ENCODE peak calls at places on chromosome 11, in ten cellular contexts. K is NB4, A is heart left ventricle, V is HepG2, M is transverse colon, E is endothelial cell of umbilical vein, R is stomach, P is GM12891, H is HCT116, W is adrenal gland. Y is an unnamed sample.

GRCh38 chr11:117057727-117058126 is 40.5 kb downstream of the SIK3 start:
- DNase-seq in M (no peak), W (no peak), R (no peak), K (no peak), E (no peak), V (no peak), P (no peak), A (no peak), H (no peak), Y (no peak)

GRCh38 chr11:74739546-74740270 is 8.5 kb upstream of the CHRDL2 start:
- DNase-seq in V (peak), M (peak), H (peak), P (peak), A (no peak), K (peak), W (peak), R (peak), E (peak), Y (peak)

GRCh38 chr11:131977231-131977630 is 606.8 kb downstream of the NTM start:
- DNase-seq in H (no peak), P (no peak), V (no peak), R (no peak), K (no peak), W (no peak), E (no peak), A (no peak), M (no peak), Y (no peak)

GRCh38 chr11:125768256-125769046 is 10.2 kb downstream of the PATE2 start:
- DNase-seq in P (no peak), H (no peak), R (no peak), V (no peak), E (no peak), M (no peak), W (no peak), K (no peak), A (no peak), Y (no peak)

GRCh38 chr11:77879218-77879617 is 58.3 kb downstream of the AAMDC start:
- DNase-seq in W (peak), M (no peak), R (no peak), A (peak), K (no peak), P (peak), V (no peak), H (no peak), E (no peak), Y (no peak)

GRCh38 chr11:8006349-8006977 is 19.3 kb downstream of the EIF3F start:
- DNase-seq in P (peak), M (peak), A (peak), H (peak), W (peak), R (peak), K (peak), V (peak), E (peak), Y (peak)

GRCh38 chr11:132644511-132644910 is 887.8 kb downstream of the OPCML start:
- DNase-seq in P (no peak), A (no peak), V (no peak), R (no peak), E (no peak), W (no peak), H (no peak), M (no peak), K (no peak), Y (no peak)

GRCh38 chr11:110951609-110952008 is 239.4 kb upstream of the ARHGAP20 start:
- DNase-seq in H (no peak), R (no peak), E (no peak), P (no peak), W (no peak), V (no peak), K (no peak), A (no peak), M (no peak), Y (no peak)

GRCh38 chr11:559712-560304 is 730 bp downstream of the LMNTD2 start:
- DNase-seq in P (no peak), E (no peak), H (peak), K (no peak), V (peak), W (no peak), M (peak), R (peak), A (no peak), Y (peak)

GRCh38 chr11:103988595-103988969 is 47.9 kb upstream of the DDI1 start:
- DNase-seq in P (no peak), W (no peak), E (no peak), V (no peak), K (no peak), M (no peak), A (no peak), R (no peak), H (no peak), Y (no peak)

GRCh38 chr11:134278356-134278755 is 2.2 kb downstream of the GLB1L3 start:
- DNase-seq in W (no peak), M (no peak), E (no peak), V (no peak), R (no peak), K (no peak), P (no peak), H (no peak), A (no peak), Y (no peak)

GRCh38 chr11:99098751-99099150 is 78.0 kb downstream of the CNTN5 start:
- DNase-seq in R (no peak), M (no peak), H (no peak), V (no peak), P (no peak), E (no peak), K (no peak), W (no peak), A (no peak), Y (no peak)

GRCh38 chr11:34840736-34841386 is 75.3 kb downstream of the APIP start:
- DNase-seq in R (peak), V (peak), H (peak), P (peak), K (peak), A (no peak), W (peak), M (peak), E (peak), Y (peak)

GRCh38 chr11:10701982-10702381 is 8.4 kb upstream of the IRAG1 start:
- DNase-seq in E (no peak), M (no peak), R (no peak), K (peak), P (no peak), V (no peak), H (no peak), A (no peak), W (no peak), Y (no peak)

GRCh38 chr11:47523491-47524199 is 29.3 kb downstream of the CELF1 start:
- DNase-seq in H (no peak), P (no peak), R (no peak), E (peak), K (peak), W (peak), A (peak), M (no peak), V (peak), Y (peak)

GRCh38 chr11:59754494-59754858 is 700 bp upstream of the STX3 start:
- DNase-seq in E (no peak), K (peak), R (no peak), V (no peak), M (peak), W (peak), A (peak), H (no peak), P (peak), Y (no peak)

GRCh38 chr11:79150966-79151365 is 289.9 kb downstream of the TENM4 start:
- DNase-seq in R (no peak), W (no peak), P (no peak), V (no peak), E (no peak), K (no peak), A (no peak), M (no peak), H (no peak), Y (peak)

GRCh38 chr11:57459112-57460016 is 964 bp upstream of the RTN4RL2 start:
- DNase-seq in R (no peak), M (no peak), E (no peak), P (no peak), K (peak), A (no peak), W (no peak), V (no peak), H (no peak), Y (no peak)

DNA sequence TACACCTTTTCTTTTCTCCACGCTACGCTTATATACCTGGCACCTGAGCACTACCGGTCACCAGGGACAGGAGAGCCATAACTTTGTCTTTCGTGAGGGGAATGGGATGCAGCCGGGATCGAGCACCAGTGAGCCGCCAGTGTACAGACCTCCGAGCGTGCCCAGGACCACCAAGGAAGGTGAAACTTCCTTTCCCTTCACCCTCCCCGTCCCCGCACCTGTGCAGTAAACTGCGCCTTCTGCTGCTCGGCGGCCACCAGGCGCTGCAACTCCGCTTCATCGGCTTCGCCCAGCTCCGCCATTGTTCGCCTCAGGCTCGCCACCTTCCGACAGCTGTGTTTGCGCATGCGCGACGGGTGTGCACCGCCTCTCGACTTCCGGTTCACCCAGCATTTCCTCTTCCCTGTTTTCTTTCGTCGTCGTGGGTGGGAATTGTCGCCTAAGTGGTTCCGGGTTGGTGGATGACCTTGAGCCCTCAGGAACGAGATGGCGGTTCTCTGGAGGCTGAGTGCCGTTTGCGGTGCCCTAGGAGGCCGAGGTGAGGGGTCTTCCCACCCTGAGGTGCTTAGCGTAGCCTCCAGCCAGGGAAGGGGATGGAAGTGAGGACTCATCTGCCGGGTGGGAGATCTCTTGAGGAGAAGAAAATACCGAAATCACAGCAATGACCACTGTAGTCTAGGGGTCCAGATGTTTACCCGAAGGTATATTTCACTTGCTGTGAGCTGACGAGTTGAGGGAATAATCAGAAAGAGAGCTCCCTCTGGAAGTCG is at the start of the genes SDHD and TIMM8B:
- DNase-seq in K (peak), R (peak), V (peak), H (peak), P (peak), A (peak), E (peak), M (peak), W (peak), Y (peak)
- TF ChIP-seq POLR2A in K (peak), R (no peak), V (peak), H (peak), P (peak), A (peak), E (peak), M (peak), W (no peak), Y (peak)

DNA sequence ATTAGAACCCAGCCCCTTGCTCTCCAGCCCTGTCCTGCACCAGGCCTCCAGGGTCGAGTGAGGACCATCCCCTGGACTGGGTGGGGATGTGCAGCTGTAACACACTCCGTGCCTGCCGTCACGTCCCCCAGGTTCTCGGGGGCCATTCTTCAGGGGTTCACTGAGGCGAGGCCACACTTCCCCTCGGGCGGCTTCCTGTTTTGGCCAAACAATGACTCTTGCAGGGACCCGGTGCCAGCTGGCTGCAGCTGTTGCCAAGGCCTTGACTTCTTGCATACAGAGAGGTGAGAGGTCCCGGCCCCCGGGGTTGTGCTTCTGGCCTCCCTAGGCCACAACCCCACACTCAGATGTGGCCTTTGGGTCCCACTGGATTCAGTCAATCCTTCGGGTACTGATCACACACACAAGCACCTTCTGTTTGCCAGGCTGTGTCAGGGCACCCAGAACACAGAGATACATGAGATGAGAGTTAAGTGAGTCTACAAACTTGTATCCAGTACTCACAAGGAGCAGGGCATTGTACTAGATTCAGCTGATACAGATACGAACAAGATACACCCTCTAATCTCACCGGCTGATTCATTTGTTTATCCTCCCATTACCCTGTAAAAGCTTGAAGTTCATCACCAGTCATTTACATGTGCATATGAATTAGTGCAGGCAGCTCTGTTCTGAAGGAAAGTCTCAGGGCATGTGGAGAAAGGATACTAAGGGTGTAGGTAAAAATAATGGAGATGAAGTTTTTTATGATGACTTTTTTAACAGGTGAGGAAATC is 32.9 kb downstream of the LRRC32 start:
- DNase-seq in R (no peak), W (peak), H (no peak), P (no peak), M (peak), A (peak), K (peak), V (no peak), E (peak), Y (no peak)
- TF ChIP-seq POLR2A in R (no peak), W (no peak), H (no peak), P (no peak), M (no peak), A (no peak), K (no peak), V (no peak), E (no peak), Y (no peak)

GRCh38 chr11:65903068-65903481 is 2.9 kb upstream of the FOSL1 start:
- DNase-seq in A (no peak), K (peak), P (no peak), H (peak), W (no peak), V (peak), R (no peak), M (no peak), E (no peak), Y (no peak)
- TF ChIP-seq POLR2A in A (no peak), K (no peak), P (no peak), H (no peak), W (no peak), V (no peak), R (no peak), M (no peak), E (no peak), Y (peak)

GRCh38 chr11:63813035-63813562 is at the start of gene SPINDOC:
- DNase-seq in M (peak), K (peak), R (peak), W (peak), P (peak), A (peak), V (peak), H (no peak), E (peak), Y (peak)
- TF ChIP-seq POLR2A in M (no peak), K (peak), R (no peak), W (peak), P (peak), A (peak), V (peak), H (peak), E (peak), Y (peak)

DNA sequence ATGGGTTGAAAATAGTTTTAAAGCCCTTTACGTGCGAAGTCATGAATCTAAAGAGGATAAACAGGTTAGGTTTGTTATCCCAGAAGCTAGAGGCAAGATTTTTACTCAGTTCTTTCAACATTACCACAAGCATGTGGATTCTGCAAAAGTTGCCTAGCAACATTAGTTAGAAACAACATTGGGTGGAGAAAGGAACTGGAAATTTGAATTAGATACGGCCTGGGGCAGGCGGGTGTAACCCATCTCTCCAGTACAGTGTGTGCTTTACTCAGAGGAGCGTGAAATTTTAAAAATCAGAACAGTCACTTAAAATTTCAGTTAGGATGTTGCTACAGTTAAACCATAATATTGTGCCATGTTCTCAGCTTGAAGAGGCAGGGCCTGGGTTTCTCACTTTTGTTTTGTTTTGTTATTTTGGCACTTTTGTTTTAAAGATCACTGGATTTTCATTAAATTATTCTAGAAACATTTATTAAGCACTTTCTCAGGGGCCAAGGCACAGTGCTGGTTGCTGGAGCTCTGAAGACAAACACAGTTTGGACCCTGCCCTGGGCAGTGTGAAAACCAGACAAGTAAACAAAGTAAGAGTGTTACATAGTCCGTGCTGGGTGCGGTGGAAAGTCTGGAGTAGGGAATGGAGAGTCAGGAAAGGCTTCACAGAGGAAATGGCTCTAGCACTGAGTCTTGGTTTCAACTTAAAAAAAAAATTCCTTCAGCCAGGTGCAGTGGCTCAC is 4.4 kb upstream of the WEE1 start:
- DNase-seq in P (no peak), W (no peak), R (peak), A (peak), E (peak), V (peak), H (peak), K (peak), M (peak), Y (peak)
- TF ChIP-seq POLR2A in P (no peak), W (no peak), R (no peak), A (peak), E (no peak), V (peak), H (no peak), K (no peak), M (peak), Y (no peak)

GRCh38 chr11:67302571-67303131 is 679 bp upstream of the SSH3 start:
- DNase-seq in E (no peak), P (no peak), K (peak), A (peak), W (no peak), H (no peak), V (no peak), M (peak), R (peak), Y (no peak)
- TF ChIP-seq POLR2A in E (no peak), P (no peak), K (peak), A (no peak), W (no peak), H (no peak), V (no peak), M (no peak), R (no peak), Y (no peak)

GRCh38 chr11:120126543-120126942 is 11.4 kb downstream of the TRIM29 start:
- DNase-seq in V (no peak), A (no peak), E (no peak), R (no peak), H (no peak), W (no peak), K (no peak), M (no peak), P (no peak), Y (no peak)

GRCh38 chr11:120130176-120130980 is 7.5 kb downstream of the TRIM29 start:
- DNase-seq in E (no peak), M (peak), A (no peak), R (no peak), K (no peak), W (no peak), H (no peak), V (no peak), P (no peak), Y (no peak)

GRCh38 chr11:120129570-120129969 is 8.3 kb downstream of the TRIM29 start:
- DNase-seq in W (no peak), R (no peak), P (no peak), V (no peak), H (no peak), A (no peak), K (no peak), E (no peak), M (no peak), Y (no peak)

GRCh38 chr11:120127236-120127635 is 10.7 kb downstream of the TRIM29 start:
- DNase-seq in V (no peak), P (no peak), R (no peak), E (no peak), H (no peak), K (no peak), W (no peak), A (no peak), M (no peak), Y (no peak)

GRCh38 chr11:120128392-120129172 is 9.3 kb downstream of the TRIM29 start:
- DNase-seq in K (peak), W (no peak), P (no peak), H (no peak), R (no peak), V (peak), E (no peak), A (no peak), M (peak), Y (peak)
- TF ChIP-seq POLR2A in K (no peak), W (no peak), P (no peak), H (no peak), R (no peak), V (no peak), E (no peak), A (no peak), M (no peak), Y (no peak)

DNA sequence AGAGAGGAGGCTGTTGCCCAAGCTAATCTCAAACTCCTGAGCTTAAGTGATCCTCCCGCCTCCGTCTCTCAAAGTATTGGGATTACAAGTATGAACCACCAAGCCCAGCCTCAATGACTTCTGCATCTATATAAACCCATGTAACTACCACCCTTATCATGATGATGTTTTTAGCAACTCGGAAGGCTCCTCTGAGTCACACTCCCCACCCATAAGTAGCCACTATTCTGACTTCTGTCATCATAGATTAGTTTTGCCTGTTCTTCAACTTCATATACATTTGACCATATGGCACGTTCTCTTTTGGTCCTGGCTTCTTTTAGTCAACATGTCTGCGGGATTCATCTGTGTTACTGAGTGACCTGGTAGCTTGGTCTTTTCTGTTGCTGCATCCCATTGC is 6.4 kb upstream of the FOSL1 start:
- DNase-seq in A (no peak), P (no peak), R (no peak), W (no peak), E (no peak), K (no peak), M (no peak), H (no peak), V (no peak), Y (no peak)
- TF ChIP-seq POLR2A in A (no peak), P (no peak), R (no peak), W (no peak), E (no peak), K (no peak), M (no peak), H (no peak), V (no peak), Y (no peak)